ENCODE peak calls at places on chromosome 15, in ten cellular contexts. Z is transverse colon; U is astrocyte; J is Calu3; V is tibial artery; B is neural crest cell; N is CD8-positive, alpha-beta T cell; R is BE2C; L is esophagus muscularis mucosa; X is colonic mucosa. A is an unnamed sample.

GRCh38 chr15:77500986-77501385 is 80.3 kb downstream of the HMG20A start:
- DNase-seq in B (no peak), L (no peak), J (no peak), R (peak), N (no peak), Z (no peak), X (no peak), V (no peak), U (peak), A (no peak)

GRCh38 chr15:41483519-41483918 is 10.2 kb upstream of the ITPKA start:
- DNase-seq in U (no peak), L (no peak), Z (no peak), J (no peak), N (no peak), B (no peak), R (no peak), X (no peak), V (no peak), A (no peak)

GRCh38 chr15:52464478-52464877 is 64.2 kb downstream of the MYO5A start:
- DNase-seq in N (no peak), L (no peak), B (no peak), Z (no peak), J (no peak), V (no peak), X (no peak), R (no peak), U (no peak), A (no peak)

GRCh38 chr15:86162172-86162591 is 82.5 kb downstream of the AGBL1 start:
- DNase-seq in B (no peak), J (no peak), U (no peak), X (no peak), N (no peak), L (no peak), R (no peak), Z (no peak), V (no peak), A (no peak)

GRCh38 chr15:58448906-58449305 is 17.1 kb downstream of the LIPC start:
- DNase-seq in U (no peak), L (no peak), N (no peak), X (no peak), R (no peak), Z (no peak), V (peak), J (no peak), B (no peak), A (no peak)

GRCh38 chr15:33729648-33730047 is 238.6 kb upstream of the CHRM5 start:
- DNase-seq in V (no peak), U (no peak), X (no peak), B (no peak), J (no peak), Z (no peak), R (peak), L (no peak), N (no peak), A (no peak)

GRCh38 chr15:37793851-37794250 is 140.6 kb upstream of the TMCO5A start:
- DNase-seq in U (no peak), L (no peak), B (no peak), J (no peak), N (no peak), R (peak), X (no peak), V (no peak), Z (no peak), A (no peak)

GRCh38 chr15:49315543-49315942 is 107.5 kb upstream of the FGF7 start:
- DNase-seq in N (no peak), U (no peak), J (no peak), V (no peak), Z (no peak), L (no peak), B (no peak), R (no peak), X (no peak), A (no peak)

GRCh38 chr15:56759450-56759845 is 26.1 kb upstream of the ZNF280D start:
- DNase-seq in V (peak), J (peak), Z (peak), B (no peak), U (peak), N (no peak), X (no peak), L (no peak), R (no peak), A (no peak)

GRCh38 chr15:43441316-43441715 is 51.6 kb downstream of the TP53BP1 start:
- DNase-seq in V (no peak), L (no peak), Z (no peak), X (no peak), B (no peak), N (no peak), U (peak), R (no peak), J (no peak), A (no peak)

GRCh38 chr15:71629761-71630499 is 180.4 kb upstream of the NR2E3 start:
- DNase-seq in B (no peak), L (no peak), R (no peak), Z (no peak), N (no peak), J (no peak), V (no peak), X (no peak), U (peak), A (no peak)
- TF ChIP-seq CTCF in B (no peak), L (no peak), R (no peak), Z (no peak), N (no peak), J (no peak), V (no peak), X (no peak), U (no peak), A (no peak)

GRCh38 chr15:90934949-90935751 is at the start of gene UNC45A:
- DNase-seq in X (peak), N (peak), R (peak), Z (peak), U (peak), B (peak), L (peak), V (peak), J (peak), A (peak)
- TF ChIP-seq CTCF in X (no peak), N (no peak), R (no peak), Z (no peak), U (no peak), B (no peak), L (no peak), V (no peak), J (no peak), A (no peak)

GRCh38 chr15:45660231-45660979 is 25.6 kb downstream of the SQOR start:
- DNase-seq in L (no peak), U (no peak), V (no peak), Z (peak), R (no peak), J (peak), B (no peak), X (no peak), N (no peak), A (no peak)
- TF ChIP-seq CTCF in L (no peak), U (no peak), V (no peak), Z (no peak), R (peak), J (no peak), B (no peak), X (no peak), N (no peak), A (no peak)

GRCh38 chr15:25691544-25692430 is 171.3 kb downstream of the ATP10A start:
- DNase-seq in N (no peak), Z (no peak), V (peak), R (no peak), U (no peak), J (no peak), L (no peak), X (no peak), B (no peak), A (no peak)
- TF ChIP-seq CTCF in N (no peak), Z (no peak), V (peak), R (no peak), U (peak), J (no peak), L (no peak), X (no peak), B (peak), A (no peak)

GRCh38 chr15:71125831-71126453 is 10.7 kb downstream of the THSD4 start:
- DNase-seq in J (no peak), N (no peak), Z (no peak), X (no peak), U (no peak), L (no peak), V (no peak), B (no peak), R (peak), A (no peak)
- TF ChIP-seq CTCF in J (peak), N (no peak), Z (no peak), X (no peak), U (peak), L (no peak), V (peak), B (peak), R (peak), A (no peak)

DNA sequence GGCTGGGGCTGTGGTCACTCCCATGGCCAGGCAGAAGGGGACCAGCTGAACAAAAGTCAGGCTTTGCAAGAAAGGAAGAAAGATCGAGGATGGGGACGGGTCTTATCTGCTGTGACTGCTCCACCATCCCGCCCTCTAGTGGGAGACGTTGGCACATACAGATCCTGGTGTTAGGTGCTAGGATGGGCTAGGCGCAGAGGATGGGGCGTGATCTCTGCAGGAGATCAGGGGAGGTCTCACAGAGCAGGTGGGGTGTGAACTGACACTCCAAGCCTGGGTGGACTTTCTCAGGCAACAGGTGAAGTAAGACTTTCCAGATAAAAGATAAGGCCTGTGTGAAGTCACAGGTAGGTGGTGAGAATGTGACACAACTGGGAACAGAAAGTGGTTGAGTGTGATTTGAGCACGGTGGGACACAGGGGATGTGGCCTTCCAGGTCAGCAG is 141.9 kb upstream of the SMAD3 start:
- DNase-seq in X (peak), V (peak), R (peak), Z (peak), B (peak), L (no peak), J (peak), N (peak), U (no peak), A (no peak)
- TF ChIP-seq CTCF in X (peak), V (no peak), R (peak), Z (peak), B (peak), L (peak), J (peak), N (peak), U (peak), A (no peak)

GRCh38 chr15:64443016-64443415 is 17.4 kb upstream of the ZNF609 start:
- DNase-seq in B (no peak), Z (no peak), N (no peak), J (no peak), L (no peak), R (no peak), U (peak), V (no peak), X (no peak), A (no peak)

GRCh38 chr15:64443747-64444621 is 16.4 kb upstream of the ZNF609 start:
- DNase-seq in U (peak), X (no peak), J (peak), L (no peak), V (no peak), R (no peak), B (no peak), N (no peak), Z (no peak), A (no peak)

GRCh38 chr15:64444836-64445235 is 15.5 kb upstream of the ZNF609 start:
- DNase-seq in U (no peak), Z (no peak), X (no peak), R (no peak), J (no peak), B (no peak), L (no peak), N (no peak), V (no peak), A (no peak)

GRCh38 chr15:64438653-64439447 is 21.5 kb upstream of the ZNF609 start:
- DNase-seq in X (no peak), V (no peak), B (no peak), Z (no peak), L (no peak), R (no peak), J (no peak), U (no peak), N (no peak), A (no peak)

DNA sequence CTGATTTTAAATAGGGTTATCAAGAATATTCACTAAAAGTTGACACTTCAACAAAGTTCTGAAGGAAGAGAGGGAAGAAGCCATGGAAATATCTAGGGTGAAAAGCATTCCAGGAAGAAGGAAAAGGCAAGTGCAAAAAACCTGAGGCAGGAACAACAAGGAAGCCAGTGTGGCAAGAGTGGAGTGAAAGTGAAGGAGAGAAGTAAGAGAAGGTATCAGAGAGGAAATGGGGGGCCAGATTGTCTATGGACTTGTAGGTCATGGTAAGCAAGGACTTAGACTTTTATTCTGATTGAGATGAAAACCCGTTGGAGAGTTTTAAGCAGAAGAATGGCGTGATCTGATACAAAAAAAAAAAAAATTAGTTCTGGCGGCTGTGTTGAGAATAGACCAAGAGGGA is 18.5 kb upstream of the ZNF609 start:
- DNase-seq in L (no peak), N (no peak), J (no peak), U (no peak), R (no peak), B (no peak), V (no peak), X (no peak), Z (no peak), A (no peak)
- TF ChIP-seq CTCF in L (no peak), N (no peak), J (no peak), U (no peak), R (no peak), B (no peak), V (no peak), X (no peak), Z (no peak), A (no peak)

GRCh38 chr15:67397139-67397538 is 123.8 kb upstream of the C15orf61 start:
- DNase-seq in N (no peak), U (no peak), J (no peak), L (no peak), V (no peak), X (no peak), Z (no peak), R (no peak), B (no peak), A (no peak)
- TF ChIP-seq CTCF in N (no peak), U (no peak), J (no peak), L (no peak), V (no peak), X (no peak), Z (no peak), R (no peak), B (no peak), A (no peak)

GRCh38 chr15:73054417-73054963 is 2.2 kb downstream of the NEO1 start:
- DNase-seq in Z (peak), N (no peak), B (no peak), X (peak), V (no peak), L (no peak), J (no peak), U (no peak), R (no peak), A (no peak)

GRCh38 chr15:73051402-73051810 is 857 bp upstream of the NEO1 start:
- DNase-seq in L (no peak), V (no peak), U (no peak), B (no peak), X (peak), J (peak), N (peak), Z (peak), R (no peak), A (no peak)

GRCh38 chr15:73053398-73053723 is 1.1 kb downstream of the NEO1 start:
- DNase-seq in R (no peak), U (no peak), V (no peak), Z (no peak), N (no peak), B (no peak), J (no peak), X (peak), L (no peak), A (no peak)

GRCh38 chr15:73051811-73052678 is at the start of gene NEO1:
- DNase-seq in L (peak), Z (peak), U (peak), B (peak), V (peak), R (peak), J (peak), X (peak), N (peak), A (peak)

GRCh38 chr15:73052679-73053397 is 575 bp downstream of the NEO1 start:
- DNase-seq in B (peak), L (no peak), J (peak), X (peak), R (peak), Z (peak), U (peak), V (peak), N (peak), A (peak)
- TF ChIP-seq CTCF in B (peak), L (peak), J (peak), X (peak), R (peak), Z (peak), U (no peak), V (no peak), N (no peak), A (no peak)

DNA sequence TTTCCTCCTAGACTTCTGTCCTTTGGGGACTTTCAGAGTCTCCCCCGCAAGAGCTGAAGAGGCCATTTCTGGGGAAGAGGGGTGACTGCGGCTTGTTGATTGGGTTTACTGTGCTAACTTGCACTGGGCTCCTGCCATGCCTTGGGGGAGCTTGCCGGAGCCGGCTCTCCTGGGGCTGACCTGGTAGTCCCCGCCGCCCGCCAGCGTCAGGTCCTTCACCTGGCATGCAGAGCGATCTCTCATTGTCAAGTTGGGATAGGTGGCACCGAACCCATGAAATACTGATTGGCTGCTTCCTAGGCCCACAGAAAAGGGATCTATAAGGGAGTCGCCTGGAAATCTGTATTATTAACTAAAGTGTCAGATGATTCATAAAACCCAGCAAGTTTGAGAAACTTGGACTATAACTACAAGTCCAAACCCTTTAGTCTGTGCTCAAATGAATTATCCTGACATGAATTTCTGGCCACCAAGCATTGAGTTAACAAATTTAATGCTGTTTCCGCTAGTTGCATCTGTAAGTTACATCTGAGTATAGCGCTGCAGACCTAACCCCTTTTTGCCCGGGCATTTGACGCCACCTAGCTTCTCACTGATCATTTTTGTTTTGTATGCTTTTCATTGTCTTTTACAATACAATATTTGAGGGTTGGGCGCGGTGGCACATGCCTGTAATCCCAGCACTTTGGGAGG is 605 bp upstream of the IMP3 start:
- DNase-seq in J (peak), B (no peak), X (no peak), N (peak), Z (no peak), R (peak), L (no peak), U (peak), V (no peak), A (no peak)
- TF ChIP-seq CTCF in J (no peak), B (no peak), X (no peak), N (peak), Z (no peak), R (peak), L (no peak), U (no peak), V (no peak), A (no peak)